ENCODE peak calls at places on chromosomes 4 and X, in six cellular contexts. K is effector memory CD4-positive, alpha-beta T cell; L is SK-MEL-5; J is activated CD4-positive, alpha-beta T cell treated with anti-CD3 and anti-CD28 coated beads, Interleukin-2, amount 10 ng/mL, durations not matched to agents 7 days and 5 days; Z is effector CD4-positive, alpha-beta T cell; T is CD8-positive, alpha-beta memory T cell. X is an unnamed sample.

GRCh38 chrX:79081895-79082512 is 62.5 kb upstream of the GPR174 start:
- DNase-seq in K (no peak), L (peak; percentile 44), J (peak; percentile 41), Z (peak; percentile 22), T (peak; percentile 1), X (peak; percentile 2)

GRCh38 chr4:163344147-163345050 is 707 bp downstream of the NPY5R start:
- DNase-seq in K (no peak), L (no peak), J (no peak), Z (no peak), T (no peak), X (no peak)

GRCh38 chrX:46704767-46705386 is 54.0 kb downstream of the SLC9A7 start:
- DNase-seq in K (no peak), L (no peak), J (peak; percentile 29), Z (no peak), T (no peak), X (no peak)

GRCh38 chrX:153925739-153926593 is at the start of gene ARHGAP4:
- DNase-seq in K (peak; percentile 25), L (no peak), J (peak; percentile 46), Z (peak; percentile 26), T (peak; percentile 47), X (no peak)

GRCh38 chr4:54099287-54099958 is 540 bp upstream of the GSX2 start:
- DNase-seq in K (no peak), L (no peak), J (no peak), Z (no peak), T (no peak), X (no peak)

GRCh38 chr4:1021386-1022050 is 10.1 kb downstream of the FGFRL1 start:
- DNase-seq in K (no peak), L (no peak), J (no peak), Z (no peak), T (no peak), X (no peak)

GRCh38 chrX:39497717-39498265 is 600.0 kb downstream of the BCOR start:
- DNase-seq in K (no peak), L (no peak), J (no peak), Z (no peak), T (no peak), X (no peak)

GRCh38 chrX:107935200-107935599 is 47.0 kb downstream of the TEX13B start:
- DNase-seq in K (no peak), L (no peak), J (no peak), Z (no peak), T (no peak), X (no peak)

GRCh38 chr4:37741564-37741963 is 55.4 kb upstream of the RELL1 start:
- DNase-seq in K (no peak), L (no peak), J (no peak), Z (no peak), T (no peak), X (no peak)

GRCh38 chrX:10769696-10770619 is 149.6 kb upstream of the MID1 start:
- DNase-seq in K (no peak), L (no peak), J (no peak), Z (no peak), T (no peak), X (no peak)

GRCh38 chr4:57147335-57148060 is 37.3 kb upstream of the IGFBP7 start:
- DNase-seq in K (no peak), L (no peak), J (no peak), Z (no peak), T (no peak), X (no peak)

GRCh38 chr4:58749206-58749605 is 1639.0 kb upstream of the IGFBP7 start:
- DNase-seq in K (no peak), L (no peak), J (no peak), Z (no peak), T (no peak), X (no peak)

GRCh38 chrX:10397349-10397748 is 223.0 kb downstream of the MID1 start:
- DNase-seq in K (no peak), L (no peak), J (no peak), Z (no peak), T (no peak), X (no peak)

GRCh38 chr4:38189445-38189844 is 229.2 kb downstream of the PTTG2 start:
- DNase-seq in K (no peak), L (no peak), J (no peak), Z (no peak), T (no peak), X (no peak)

GRCh38 chrX:103686199-103687072 is at the start of gene MORF4L2:
- DNase-seq in K (peak; percentile 85), L (peak; percentile 98), J (peak; percentile 92), Z (peak; percentile 80), T (peak; percentile 81), X (peak; percentile 67)

GRCh38 chr4:39698424-39699009 is 581 bp downstream of the UBE2K start:
- DNase-seq in K (no peak), L (peak; percentile 33), J (no peak), Z (no peak), T (no peak), X (no peak)

GRCh38 chrX:130793966-130794365 is 109.0 kb downstream of the ENOX2 start:
- DNase-seq in K (no peak), L (no peak), J (no peak), Z (no peak), T (no peak), X (no peak)

GRCh38 chr4:23728393-23728792 is 161.5 kb downstream of the PPARGC1A start:
- DNase-seq in K (no peak), L (peak; percentile 31), J (no peak), Z (no peak), T (no peak), X (no peak)

GRCh38 chr4:161952382-161952781 is 211.4 kb downstream of the FSTL5 start:
- DNase-seq in K (no peak), L (no peak), J (no peak), Z (no peak), T (no peak), X (no peak)